ENCODE peak calls at places on chromosome 7, in four cellular contexts. K, O, M and W are unnamed samples.

GRCh38 chr7:32462966-32463365 is 27.2 kb downstream of the LSM5 start:
- DNase-seq in K (no peak), O (no peak), M (no peak), W (no peak)

GRCh38 chr7:45592230-45592991 is 18.2 kb downstream of the ADCY1 start:
- DNase-seq in K (no peak), O (no peak), M (no peak), W (no peak)

GRCh38 chr7:127844707-127845331 is 186.4 kb downstream of the LRRC4 start:
- DNase-seq in K (no peak), O (no peak), M (no peak), W (no peak)

GRCh38 chr7:2613113-2613925 is 18.5 kb upstream of the TTYH3 start:
- DNase-seq in K (no peak), O (no peak), M (no peak), W (no peak)

GRCh38 chr7:1042161-1042833 is 2.0 kb upstream of the GPR146 start:
- DNase-seq in K (no peak), O (no peak), M (no peak), W (no peak)

GRCh38 chr7:39621261-39621660 is 2.1 kb upstream of the RALA start:
- DNase-seq in K (peak; percentile 80), O (no peak), M (no peak), W (peak; percentile 92)

GRCh38 chr7:96901822-96902412 is 103.4 kb upstream of the DLX6 start:
- DNase-seq in K (no peak), O (no peak), M (no peak), W (no peak)

GRCh38 chr7:147547252-147547897 is 1043.2 kb upstream of the C7orf33 start:
- DNase-seq in K (no peak), O (no peak), M (no peak), W (no peak)

GRCh38 chr7:149681274-149681673 is 92.1 kb downstream of the ZNF467 start:
- DNase-seq in K (no peak), O (no peak), M (no peak), W (no peak)

GRCh38 chr7:140402178-140402835 is 1.6 kb upstream of the RAB19 start:
- DNase-seq in K (no peak), O (no peak), M (no peak), W (no peak)

GRCh38 chr7:29987821-29988317 is 1.7 kb downstream of the SCRN1 start:
- DNase-seq in K (peak; percentile 43), O (no peak), M (no peak), W (peak; percentile 51)

GRCh38 chr7:142854505-142855400 is at the start of gene EPHB6:
- DNase-seq in K (no peak), O (no peak), M (peak; percentile 43), W (no peak)

GRCh38 chr7:74203157-74203556 is 6.6 kb upstream of the LAT2 start:
- DNase-seq in K (peak; percentile 49), O (no peak), M (no peak), W (no peak)

GRCh38 chr7:37037286-37037685 is 313.0 kb upstream of the AOAH start:
- DNase-seq in K (no peak), O (no peak), M (no peak), W (no peak)

GRCh38 chr7:43303740-43304241 is 191.3 kb downstream of the HECW1 start:
- DNase-seq in K (no peak), O (no peak), M (no peak), W (no peak)

GRCh38 chr7:107035446-107035845 is 9.1 kb upstream of the PRKAR2B start:
- DNase-seq in K (no peak), O (no peak), M (no peak), W (peak; percentile 86)

GRCh38 chr7:100583132-100584045 is 2.5 kb downstream of the LRCH4 start:
- DNase-seq in K (no peak), O (no peak), M (peak; percentile 42), W (no peak)

GRCh38 chr7:18610331-18610948 is 114.9 kb downstream of the HDAC9 start:
- DNase-seq in K (no peak), O (no peak), M (no peak), W (no peak)

GRCh38 chr7:143285454-143285756 is 647 bp downstream of the TMEM139 start:
- DNase-seq in K (no peak), O (no peak), M (no peak), W (no peak)

GRCh38 chr7:7129381-7129780 is 53.0 kb upstream of the C1GALT1 start:
- DNase-seq in K (no peak), O (no peak), M (no peak), W (no peak)

GRCh38 chr7:22435105-22435504 is 64.9 kb downstream of the STEAP1B start:
- DNase-seq in K (no peak), O (no peak), M (no peak), W (no peak)

GRCh38 chr7:28811990-28812389 is 146.1 kb downstream of the TRIL start:
- DNase-seq in K (no peak), O (no peak), M (no peak), W (no peak)

GRCh38 chr7:25584557-25584956 is 356.3 kb upstream of the NPVF start:
- DNase-seq in K (no peak), O (no peak), M (no peak), W (no peak)

GRCh38 chr7:116399808-116400207 is 99.7 kb upstream of the CAV2 start:
- DNase-seq in K (peak; percentile 20), O (no peak), M (no peak), W (peak; percentile 30)

GRCh38 chr7:91929463-91929862 is 11.2 kb upstream of the AKAP9 start:
- DNase-seq in K (no peak), O (no peak), M (no peak), W (no peak)

GRCh38 chr7:2855386-2855785 is 11.3 kb upstream of the GNA12 start:
- DNase-seq in K (no peak), O (no peak), M (no peak), W (no peak)

GRCh38 chr7:157502701-157503111 is 165.9 kb downstream of the DNAJB6 start:
- DNase-seq in K (no peak), O (no peak), M (peak; percentile 71), W (no peak)

GRCh38 chr7:3991771-3992231 is 690.3 kb upstream of the FOXK1 start:
- DNase-seq in K (no peak), O (no peak), M (no peak), W (no peak)